ENCODE peak calls at places on chromosome 10, in five cellular contexts. T is A549, B is thoracic aorta, J is heart right ventricle, I is endodermal cell. Q is an unnamed sample.

GRCh38 chr10:14617850-14618249 is 156.8 kb downstream of the FAM107B start:
- DNase-seq in B (no peak), T (no peak), J (no peak), I (no peak), Q (no peak)

GRCh38 chr10:77613476-77614130 is 24.0 kb downstream of the KCNMA1 start:
- DNase-seq in B (no peak), I (no peak), T (no peak), J (no peak), Q (no peak)

GRCh38 chr10:48968036-48968435 is 28.4 kb upstream of the LRRC18 start:
- DNase-seq in I (no peak), J (peak), B (no peak), T (no peak), Q (no peak)

GRCh38 chr10:91493313-91493712 is 83.2 kb downstream of the HECTD2 start:
- DNase-seq in I (no peak), T (peak), B (no peak), J (no peak), Q (no peak)

GRCh38 chr10:16360001-16360400 is 76.8 kb upstream of the PTER start:
- DNase-seq in T (no peak), J (no peak), B (no peak), I (no peak), Q (no peak)

GRCh38 chr10:123972481-123973401 is 81.1 kb upstream of the CPXM2 start:
- DNase-seq in I (peak), B (no peak), T (no peak), J (no peak), Q (no peak)

GRCh38 chr10:96967847-96968246 is 135.7 kb downstream of the LCOR start:
- DNase-seq in B (no peak), I (no peak), T (no peak), J (no peak), Q (no peak)

GRCh38 chr10:63542835-63543575 is 21.8 kb downstream of the REEP3 start:
- DNase-seq in I (no peak), T (no peak), J (no peak), B (no peak), Q (no peak)

GRCh38 chr10:43078986-43079273 is 2.1 kb downstream of the RET start:
- DNase-seq in I (peak), B (no peak), T (peak), J (peak), Q (no peak)

GRCh38 chr10:4058514-4059029 is 273.6 kb upstream of the KLF6 start:
- DNase-seq in B (no peak), I (no peak), T (peak), J (no peak), Q (no peak)

GRCh38 chr10:96646251-96646740 is 59.5 kb upstream of the TM9SF3 start:
- DNase-seq in B (no peak), T (no peak), I (no peak), J (no peak), Q (no peak)

GRCh38 chr10:74097776-74098175 is 52.9 kb downstream of the AP3M1 start:
- DNase-seq in T (no peak), B (no peak), J (no peak), I (no peak), Q (no peak)

GRCh38 chr10:917416-917720 is 14.1 kb downstream of the LARP4B start:
- DNase-seq in I (no peak), T (no peak), B (no peak), J (no peak), Q (no peak)

GRCh38 chr10:130003787-130004613 is 39.9 kb upstream of the EBF3 start:
- DNase-seq in T (no peak), I (no peak), J (no peak), B (no peak), Q (no peak)

DNA sequence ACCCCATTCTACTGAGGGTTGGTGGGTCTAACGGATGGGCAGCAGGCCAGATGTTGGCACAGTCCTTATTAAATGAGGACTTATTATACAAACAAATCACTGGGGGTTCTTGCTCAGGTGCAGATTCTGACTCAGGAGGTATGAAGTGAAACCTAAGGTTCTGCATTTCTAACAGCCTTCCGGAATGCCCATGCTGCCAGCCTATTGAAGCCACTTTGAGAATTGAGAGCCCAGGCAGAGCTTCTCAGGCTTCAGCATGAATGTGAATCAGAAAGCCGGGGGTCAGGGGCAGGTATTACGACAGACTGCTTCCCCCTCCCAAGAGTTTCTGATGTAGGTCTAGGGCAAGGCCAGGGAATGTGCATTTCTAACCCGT is 34.1 kb upstream of the NPFFR1 start:
- DNase-seq in T (no peak), B (no peak), I (no peak), J (no peak), Q (no peak)
- H3K4me3 ChIP-seq in T (no peak), B (no peak), I (no peak), J (no peak), Q (no peak)

DNA sequence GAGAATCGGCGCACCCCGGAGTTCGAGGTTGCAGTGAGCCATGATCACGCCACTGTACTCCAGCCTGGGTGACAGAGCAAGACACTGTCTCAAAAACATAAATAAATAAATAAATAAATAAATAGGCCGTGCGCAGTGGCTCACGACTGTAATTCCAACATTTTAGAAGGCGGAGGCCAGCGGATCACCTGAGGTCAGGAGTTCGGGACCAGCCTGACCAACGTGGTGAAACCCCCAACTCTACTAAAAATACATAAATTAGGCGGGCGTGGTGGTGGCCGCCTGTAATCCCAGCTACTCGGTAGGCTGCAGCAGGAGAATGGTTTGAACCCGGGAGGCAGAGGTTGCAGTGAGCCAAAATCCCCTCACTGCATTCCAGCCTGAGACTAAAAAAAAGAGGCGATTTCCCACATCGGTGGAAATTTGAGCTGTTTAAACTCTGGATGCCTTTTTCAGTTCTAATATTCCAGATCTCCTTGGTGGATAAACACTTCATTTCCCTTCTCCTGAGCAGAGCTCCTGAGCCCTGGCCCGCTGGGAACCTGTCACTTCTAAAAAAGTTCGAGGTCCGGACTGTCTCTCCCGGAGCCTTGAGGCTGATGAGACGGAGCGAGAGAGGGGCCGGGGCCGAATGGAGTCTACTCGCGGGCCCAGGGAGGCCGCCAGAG is 2.0 kb upstream of the NFKB2 start:
- DNase-seq in B (peak), I (no peak), J (no peak), T (no peak), Q (no peak)
- TF ChIP-seq CTCF in B (no peak), I (no peak), J (no peak), T (no peak), Q (peak)

DNA sequence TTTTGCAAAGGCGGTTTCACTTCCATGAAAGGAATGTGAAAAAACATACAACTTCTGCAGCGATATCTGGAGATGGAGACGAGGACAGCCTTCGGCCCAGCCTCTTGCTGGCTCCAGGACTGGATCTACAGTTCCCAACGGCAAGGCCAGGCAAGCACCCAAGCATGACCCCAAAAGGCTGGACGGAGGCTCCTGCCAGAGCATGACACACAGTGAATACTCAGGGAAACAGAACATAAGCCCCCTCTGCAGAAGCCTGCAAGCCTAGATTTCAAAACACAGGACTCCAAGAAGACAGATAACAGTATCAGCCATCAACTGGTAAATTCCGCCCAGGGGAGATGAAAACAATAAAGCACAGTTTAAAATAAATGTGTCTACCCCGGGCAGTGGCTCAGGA is 3.3 kb upstream of the LRRC27 start:
- DNase-seq in B (no peak), T (no peak), J (peak), I (no peak), Q (no peak)
- H3K4me3 ChIP-seq in B (peak), T (peak), J (no peak), I (peak), Q (no peak)

GRCh38 chr10:70671229-70671588 is 1.1 kb upstream of the ADAMTS14 start:
- DNase-seq in T (no peak), I (no peak), J (no peak), B (no peak), Q (no peak)

GRCh38 chr10:70671619-70672164 is 614 bp upstream of the ADAMTS14 start:
- DNase-seq in I (no peak), B (no peak), T (no peak), J (no peak), Q (no peak)

GRCh38 chr10:70673929-70674559 is 1.7 kb downstream of the ADAMTS14 start:
- DNase-seq in B (no peak), J (no peak), I (no peak), T (no peak), Q (no peak)

GRCh38 chr10:70672993-70673928 is 955 bp downstream of the ADAMTS14 start:
- DNase-seq in I (no peak), T (peak), B (no peak), J (peak), Q (no peak)

DNA sequence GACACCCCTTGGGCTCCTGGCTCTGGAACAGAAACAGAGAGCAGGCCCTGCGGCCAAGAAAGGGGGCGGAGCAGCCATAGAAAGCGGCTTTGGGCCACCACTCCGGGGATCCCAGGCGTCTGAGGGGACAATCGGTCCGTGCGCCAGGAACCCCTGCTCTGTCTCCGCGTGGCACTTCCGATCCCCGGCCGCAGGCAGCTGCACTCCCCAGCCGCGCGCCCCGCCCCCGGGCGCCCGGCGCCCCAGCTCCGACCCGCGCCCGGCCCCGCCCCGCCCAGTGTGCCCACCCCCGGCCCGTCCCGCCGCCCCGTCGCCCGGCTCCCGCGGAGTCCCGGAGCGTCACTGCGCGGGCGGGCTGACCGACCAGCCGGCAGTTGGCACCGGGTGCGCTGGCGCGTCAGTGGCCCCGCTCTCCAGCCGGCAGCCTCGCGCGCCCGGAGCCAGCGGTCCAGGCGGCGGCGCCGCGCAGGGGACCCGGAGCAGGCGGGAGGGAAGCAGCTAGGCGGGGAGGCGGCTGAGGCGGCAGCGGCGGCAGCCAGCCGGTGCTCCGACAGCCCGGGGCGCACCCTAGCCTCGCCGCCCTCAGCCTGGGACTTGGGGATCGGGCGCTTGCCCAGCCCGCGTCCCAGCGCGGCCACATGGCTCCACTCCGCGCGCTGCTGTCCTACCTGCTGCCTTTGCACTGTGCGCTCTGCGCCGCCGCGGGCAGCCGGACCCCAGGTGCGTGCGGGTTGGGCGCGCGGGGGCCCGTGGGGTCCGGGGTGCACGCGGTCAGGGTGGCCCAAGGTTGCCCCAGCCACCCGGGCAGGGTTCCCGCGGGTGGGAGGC is at the start of gene ADAMTS14:
- DNase-seq in I (peak), T (peak), J (peak), B (no peak), Q (no peak)
- TF ChIP-seq CTCF in I (no peak), T (no peak), J (no peak), B (no peak), Q (no peak)

GRCh38 chr10:86366902-86367338 is 325 bp upstream of the GRID1 start:
- DNase-seq in J (no peak), T (no peak), B (no peak), I (no peak), Q (no peak)

GRCh38 chr10:86363833-86364511 is 2.6 kb downstream of the GRID1 start:
- DNase-seq in I (peak), J (no peak), B (no peak), T (no peak), Q (no peak)

GRCh38 chr10:86364551-86365345 is 1.8 kb downstream of the GRID1 start:
- DNase-seq in J (no peak), I (peak), B (no peak), T (no peak), Q (no peak)

GRCh38 chr10:86366033-86366901 is at the start of gene GRID1:
- DNase-seq in B (no peak), J (peak), I (peak), T (no peak), Q (no peak)

DNA sequence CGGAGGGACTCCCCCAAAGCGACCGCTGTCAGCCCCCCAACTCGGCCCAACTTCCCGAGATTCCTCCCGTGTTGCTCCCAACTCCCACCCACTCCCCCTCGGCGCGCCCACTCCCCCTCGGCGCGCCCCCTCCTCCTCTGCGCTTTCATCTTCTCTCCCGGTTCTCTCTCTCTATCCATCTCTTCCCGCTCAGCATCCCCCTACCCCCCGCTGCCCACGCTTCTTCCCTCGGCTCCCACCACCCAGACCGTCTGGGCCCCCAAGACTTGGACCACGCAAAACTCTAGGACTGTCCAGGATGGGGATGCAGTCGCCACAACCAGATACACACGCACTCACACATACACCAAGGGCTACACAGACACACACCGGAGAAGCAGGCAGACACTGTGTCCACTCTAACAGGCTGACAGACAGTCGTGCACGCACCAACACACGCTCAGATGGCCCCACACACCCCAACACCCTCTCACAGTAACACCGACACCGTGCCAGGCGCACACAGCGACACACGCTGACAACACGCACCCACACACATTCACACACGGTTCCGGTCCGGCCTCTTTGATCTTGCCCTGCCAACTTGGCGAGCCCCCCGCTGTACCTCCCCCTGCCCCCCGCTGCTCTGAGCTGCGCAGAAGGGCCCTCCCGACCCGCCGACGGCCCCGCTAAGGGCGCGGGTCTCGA is 1.1 kb downstream of the GRID1 start:
- DNase-seq in B (no peak), J (no peak), I (peak), T (no peak), Q (no peak)
- H3K4me3 ChIP-seq in B (peak), J (no peak), I (no peak), T (peak), Q (peak)

GRCh38 chr10:119542357-119542989 is at the start of gene RGS10:
- DNase-seq in B (no peak), I (peak), J (peak), T (peak), Q (peak)

GRCh38 chr10:119545310-119545709 is 2.8 kb upstream of the RGS10 start:
- DNase-seq in J (no peak), I (no peak), B (no peak), T (no peak), Q (no peak)

GRCh38 chr10:119541459-119542356 is 811 bp downstream of the RGS10 start:
- DNase-seq in J (peak), B (no peak), T (no peak), I (peak), Q (no peak)

GRCh38 chr10:119543814-119544642 is 1.5 kb upstream of the RGS10 start:
- DNase-seq in J (no peak), T (no peak), B (no peak), I (peak), Q (no peak)

DNA sequence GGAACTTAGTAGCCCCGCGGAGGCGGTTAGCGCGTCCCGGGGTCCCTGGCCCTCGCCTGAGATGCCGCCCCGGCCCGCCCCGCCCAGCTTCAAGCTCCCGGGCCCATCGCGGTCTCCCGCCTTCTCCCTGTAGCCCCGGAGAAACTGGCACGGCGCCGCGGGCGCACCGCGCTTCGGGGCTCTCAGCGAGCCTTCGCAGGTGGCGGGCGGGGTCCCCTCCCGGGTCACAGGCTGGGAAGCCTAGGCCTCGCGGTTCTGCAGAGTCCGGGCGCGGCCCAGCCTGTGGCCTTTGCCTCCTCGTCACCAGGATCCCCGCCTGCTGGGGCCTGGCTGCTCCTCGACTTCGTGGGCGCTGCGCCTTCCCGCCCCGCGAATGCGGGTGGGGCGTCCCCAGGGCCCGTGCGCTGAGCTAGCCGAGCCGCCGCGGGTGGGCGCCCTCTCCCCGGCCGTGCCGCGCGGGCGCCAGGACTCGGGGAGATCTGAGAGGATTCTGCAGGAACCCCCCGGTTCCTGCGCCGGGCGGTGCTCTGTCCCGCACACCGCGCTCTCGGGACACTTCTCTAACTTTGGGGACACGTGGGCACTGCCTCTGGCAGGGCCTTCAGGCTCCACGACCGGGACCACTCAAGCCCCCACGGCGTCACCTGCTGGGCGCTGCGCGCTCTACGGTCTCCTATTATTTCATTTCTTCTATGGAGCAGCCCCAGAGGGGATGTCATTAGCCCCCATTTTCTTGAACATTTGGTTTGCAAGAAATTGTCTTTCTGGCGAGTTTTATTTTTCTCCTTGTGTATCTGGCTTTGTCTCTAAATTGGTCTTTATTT is 683 bp upstream of the RGS10 start:
- DNase-seq in J (peak), T (peak), I (no peak), B (no peak), Q (peak)
- TF ChIP-seq CTCF in J (peak), T (peak), I (peak), B (peak), Q (no peak)

Q was measured in ascending aorta.